ENCODE peak calls at places on chromosomes 12 and 14, in eight cellular contexts. H is left cardiac atrium; B is activated naive CD4-positive, alpha-beta T cell treated with anti-CD3 and anti-CD28 coated beads, Interleukin-2, amount 10 ng/mL, durations not matched to agents 7 days and 5 days; K is cardiac fibroblast; P is GM23248; G is sciatic nerve; M is iPS DF 6.9; X is AML-193. L is an unnamed sample.

GRCh38 chr12:2959194-2959507 is at the start of gene TEAD4:
- DNase-seq in H (peak), M (no peak), B (peak), K (peak), G (peak), P (peak), X (no peak), L (no peak)

GRCh38 chr14:67999290-67999689 is 179.7 kb downstream of the RAD51B start:
- DNase-seq in H (no peak), B (no peak), K (peak), G (no peak), P (peak), X (no peak), M (no peak), L (no peak)

GRCh38 chr14:68924392-68925158 is 54.5 kb downstream of the ACTN1 start:
- DNase-seq in B (peak), P (no peak), K (no peak), G (no peak), M (no peak), X (no peak), H (no peak), L (no peak)

GRCh38 chr12:54187075-54187474 is 1.7 kb downstream of the SMUG1 start:
- DNase-seq in G (no peak), K (no peak), B (no peak), M (no peak), X (no peak), H (no peak), P (no peak), L (no peak)

GRCh38 chr12:26359576-26359975 is 164.2 kb downstream of the SSPN start:
- DNase-seq in P (no peak), M (no peak), X (no peak), K (no peak), B (no peak), G (no peak), H (no peak), L (no peak)

GRCh38 chr14:92670967-92671366 is 77.5 kb downstream of the LGMN start:
- DNase-seq in X (no peak), K (no peak), B (no peak), H (peak), P (peak), M (no peak), G (no peak), L (no peak)

GRCh38 chr12:51269174-51270066 is 795 bp downstream of the SMAGP start:
- DNase-seq in P (peak), B (peak), H (peak), K (peak), X (peak), G (peak), M (no peak), L (no peak)

GRCh38 chr12:131047789-131048610 is 94.3 kb downstream of the ADGRD1 start:
- DNase-seq in H (no peak), P (no peak), G (peak), K (no peak), M (no peak), X (no peak), B (no peak), L (no peak)

GRCh38 chr14:50335389-50335788 is 23.3 kb downstream of the DMAC2L start:
- DNase-seq in H (peak), G (peak), P (peak), K (peak), M (no peak), X (no peak), B (no peak), L (no peak)

GRCh38 chr14:89650077-89650978 is 233.3 kb upstream of the FOXN3 start:
- DNase-seq in B (no peak), H (no peak), P (no peak), X (no peak), M (no peak), G (no peak), K (no peak), L (no peak)

GRCh38 chr12:89016970-89017778 is 335.1 kb downstream of the DUSP6 start:
- DNase-seq in B (peak), G (peak), P (peak), X (peak), K (peak), M (peak), H (peak), L (no peak)

GRCh38 chr12:24125280-24125679 is 175.8 kb upstream of the SOX5 start:
- DNase-seq in H (no peak), M (no peak), X (no peak), B (no peak), P (no peak), K (no peak), G (no peak), L (no peak)

GRCh38 chr14:73338551-73338950 is 101.2 kb downstream of the PAPLN start:
- DNase-seq in X (no peak), K (no peak), G (no peak), P (no peak), B (no peak), M (no peak), H (no peak), L (no peak)

GRCh38 chr14:22614240-22614799 is 16.2 kb downstream of the ABHD4 start:
- DNase-seq in P (peak), K (peak), M (no peak), B (no peak), G (no peak), X (no peak), H (peak), L (no peak)

GRCh38 chr12:127306604-127307215 is 960.3 kb upstream of the TMEM132C start:
- DNase-seq in M (no peak), G (no peak), X (no peak), K (peak), H (no peak), B (no peak), P (peak), L (no peak)

GRCh38 chr12:117356048-117356447 is 5.4 kb downstream of the NOS1 start:
- DNase-seq in M (no peak), P (peak), K (no peak), H (no peak), B (no peak), X (no peak), G (no peak), L (peak)